ENCODE peak calls at places on chromosome 6, in five cellular contexts. A is IMR-90, W is SJSA1, S is neuronal stem cell, Y is GM23248. L is an unnamed sample.

GRCh38 chr6:1713016-1713600 is 103.4 kb downstream of the FOXC1 start:
- DNase-seq in A (no peak), W (no peak), S (no peak), Y (no peak), L (no peak)

GRCh38 chr6:160871320-160871719 is 120.2 kb upstream of the MAP3K4 start:
- DNase-seq in A (no peak), W (no peak), S (no peak), Y (no peak), L (no peak)

GRCh38 chr6:93721386-93722048 is 302.2 kb upstream of the EPHA7 start:
- DNase-seq in A (no peak), W (no peak), S (peak; percentile 45), Y (peak; percentile 49), L (no peak)

GRCh38 chr6:141077355-141078333 is 1055.1 kb upstream of the GJE1 start:
- DNase-seq in A (no peak), W (no peak), S (peak; percentile 6), Y (peak; percentile 3), L (no peak)

GRCh38 chr6:125918681-125919566 is 37.6 kb upstream of the HINT3 start:
- DNase-seq in A (peak; percentile 90), W (no peak), S (peak; percentile 21), Y (peak; percentile 82), L (no peak)

GRCh38 chr6:157460182-157460999 is 79.4 kb downstream of the ZDHHC14 start:
- DNase-seq in A (peak; percentile 45), W (no peak), S (no peak), Y (peak; percentile 7), L (no peak)

GRCh38 chr6:138483911-138484731 is 15.2 kb downstream of the NHSL1 start:
- DNase-seq in A (no peak), W (no peak), S (no peak), Y (no peak), L (no peak)

GRCh38 chr6:31572041-31572911 is at the start of gene LTA:
- DNase-seq in A (no peak), W (no peak), S (no peak), Y (no peak), L (peak; percentile 92)

GRCh38 chr6:163419413-163420314 is 5.1 kb downstream of the QKI start:
- DNase-seq in A (peak; percentile 44), W (no peak), S (no peak), Y (peak; percentile 70), L (no peak)

GRCh38 chr6:88238065-88238464 is 71.9 kb upstream of the CNR1 start:
- DNase-seq in A (no peak), W (no peak), S (no peak), Y (peak; percentile 17), L (no peak)

GRCh38 chr6:106800379-106800778 is 171.0 kb downstream of the QRSL1 start:
- DNase-seq in A (no peak), W (no peak), S (no peak), Y (no peak), L (no peak)

GRCh38 chr6:106794129-106794528 is 164.8 kb downstream of the QRSL1 start:
- DNase-seq in A (no peak), W (no peak), S (no peak), Y (no peak), L (no peak)

GRCh38 chr6:106797186-106797585 is 167.8 kb downstream of the QRSL1 start:
- DNase-seq in A (no peak), W (no peak), S (no peak), Y (no peak), L (no peak)

GRCh38 chr6:106799008-106799952 is 169.9 kb downstream of the QRSL1 start:
- DNase-seq in A (peak; percentile 26), W (peak; percentile 90), S (no peak), Y (peak; percentile 19), L (no peak)

GRCh38 chr6:106796754-106797153 is 167.4 kb downstream of the QRSL1 start:
- DNase-seq in A (no peak), W (no peak), S (no peak), Y (no peak), L (no peak)
- H3K4me1 ChIP-seq in A (peaks cover 2% of the 10 kb centered on the region), W (peaks cover 45% of the 10 kb centered on the region), S (peaks cover 8% of the 10 kb centered on the region), Y (no peaks in the 10 kb centered on the region), L (no peaks in the 10 kb centered on the region)

GRCh38 chr6:46254331-46254730 is 83.6 kb upstream of the ENPP5 start:
- DNase-seq in A (no peak), W (no peak), S (no peak), Y (peak; percentile 17), L (no peak)

GRCh38 chr6:46251583-46252339 is 81.0 kb upstream of the ENPP5 start:
- DNase-seq in A (no peak), W (no peak), S (no peak), Y (no peak), L (no peak)

GRCh38 chr6:46255528-46255927 is 84.7 kb upstream of the ENPP5 start:
- DNase-seq in A (no peak), W (no peak), S (no peak), Y (no peak), L (no peak)

GRCh38 chr6:46258249-46258648 is 87.5 kb upstream of the ENPP5 start:
- DNase-seq in A (no peak), W (no peak), S (no peak), Y (no peak), L (no peak)

DNA sequence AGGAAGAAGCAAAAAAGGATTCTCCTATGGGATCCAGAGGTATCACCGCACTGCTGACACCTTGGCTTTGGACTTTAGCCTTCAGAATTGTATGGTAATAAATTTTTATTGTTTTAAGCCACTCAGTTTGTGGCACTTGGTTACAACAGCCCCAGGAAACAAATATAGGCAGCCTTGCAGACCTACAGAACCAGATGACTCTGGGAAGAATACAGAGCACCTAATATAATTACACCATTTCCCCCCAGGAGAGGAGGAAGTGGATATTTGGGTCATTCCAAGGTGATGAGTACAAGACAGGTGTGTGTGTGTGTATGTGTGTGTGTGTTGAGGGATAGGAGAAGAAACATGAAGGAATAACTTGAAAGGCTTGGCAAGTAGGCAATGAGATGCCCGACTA is 84.2 kb upstream of the ENPP5 start:
- DNase-seq in A (no peak), W (no peak), S (no peak), Y (no peak), L (no peak)
- H3K4me1 ChIP-seq in A (no peaks in the 10 kb centered on the region), W (no peaks in the 10 kb centered on the region), S (no peaks in the 10 kb centered on the region), Y (peaks cover 6% of the 10 kb centered on the region), L (no peaks in the 10 kb centered on the region)

DNA sequence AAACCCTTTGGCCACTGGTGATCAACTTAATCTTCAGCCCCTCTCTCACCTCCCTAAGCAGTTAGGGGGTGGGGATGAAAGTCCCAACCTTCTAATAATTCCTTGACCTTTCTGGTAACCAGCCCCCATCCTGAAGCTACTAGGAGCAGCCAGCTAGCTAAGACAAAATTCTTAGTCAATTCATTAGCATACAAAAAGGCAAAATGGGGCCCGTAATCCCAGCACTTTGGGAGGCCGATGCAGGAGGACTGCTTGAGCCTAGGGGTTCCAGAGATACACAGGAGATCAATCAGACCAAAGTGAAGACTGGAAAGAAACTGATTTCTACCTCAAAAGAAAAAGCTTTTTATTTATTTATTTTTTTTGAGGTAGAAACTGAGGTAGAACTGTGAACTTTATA is 1.8 kb downstream of the ASCC3 start:
- DNase-seq in A (no peak), W (no peak), S (no peak), Y (no peak), L (no peak)
- H3K4me1 ChIP-seq in A (peaks cover 14% of the 10 kb centered on the region), W (peaks cover 12% of the 10 kb centered on the region), S (peaks cover 1% of the 10 kb centered on the region), Y (peaks cover 39% of the 10 kb centered on the region), L (peaks cover 7% of the 10 kb centered on the region)

GRCh38 chr6:85460951-85461805 is 11.3 kb downstream of the NT5E start:
- DNase-seq in A (no peak), W (no peak), S (no peak), Y (peak; percentile 68), L (no peak)
- H3K4me1 ChIP-seq in A (peaks cover 51% of the 10 kb centered on the region), W (peaks cover 91% of the 10 kb centered on the region), S (no peaks in the 10 kb centered on the region), Y (peaks cover 92% of the 10 kb centered on the region), L (peaks cover 57% of the 10 kb centered on the region)

GRCh38 chr6:20658053-20658452 is 123.8 kb downstream of the CDKAL1 start:
- DNase-seq in A (no peak), W (no peak), S (no peak), Y (no peak), L (no peak)
- H3K4me1 ChIP-seq in A (peaks cover 7% of the 10 kb centered on the region), W (peaks cover 26% of the 10 kb centered on the region), S (no peaks in the 10 kb centered on the region), Y (peaks cover 14% of the 10 kb centered on the region), L (peaks cover 4% of the 10 kb centered on the region)